ENCODE peak calls at places on chromosomes 1 and 21, in seven cellular contexts. U is ovary, W is breast epithelium, X is IMR-90, M is GM12892, S is GM12891, L is thyroid gland. E is an unnamed sample.
A peak's percentile ranks its signal among the peaks of the same experiment; 100 is the strongest.

GRCh38 chr1:25922633-25923567 is 16.7 kb upstream of the STMN1 start:
- DNase-seq in W (no peak), X (no peak), U (peak; percentile 69), S (peak; percentile 22), L (peak; percentile 28), M (no peak), E (peak; percentile 27)

GRCh38 chr1:246971322-246971721 is 36.5 kb downstream of the ZNF695 start:
- DNase-seq in M (no peak), U (peak; percentile 78), L (peak; percentile 70), S (no peak), W (no peak), X (peak; percentile 13), E (peak; percentile 65)

GRCh38 chr1:101043776-101044175 is 18.2 kb upstream of the DPH5 start:
- DNase-seq in S (no peak), X (peak; percentile 70), M (no peak), W (no peak), U (no peak), L (no peak), E (no peak)

GRCh38 chr1:26234644-26235384 is 814 bp downstream of the CEP85 start:
- DNase-seq in U (no peak), W (no peak), S (peak; percentile 15), L (no peak), X (peak; percentile 5), M (no peak), E (peak; percentile 22)

GRCh38 chr1:248000169-248000568 is 13.3 kb upstream of the OR2L5 start:
- DNase-seq in W (no peak), L (no peak), U (no peak), S (no peak), X (no peak), M (no peak), E (no peak)

GRCh38 chr1:168360151-168360550 is 79.5 kb downstream of the TBX19 start:
- DNase-seq in U (no peak), S (no peak), W (no peak), X (no peak), L (no peak), M (no peak), E (no peak)

GRCh38 chr1:151790940-151791651 is 796 bp upstream of the TDRKH start:
- DNase-seq in L (peak; percentile 27), X (no peak), U (peak; percentile 40), S (no peak), M (no peak), W (no peak), E (no peak)

GRCh38 chr1:152718238-152718637 is 10.3 kb downstream of the LCE4A start:
- DNase-seq in M (no peak), L (no peak), U (no peak), X (no peak), W (no peak), S (no peak), E (no peak)

GRCh38 chr1:212495843-212496494 is 63.2 kb downstream of the NENF start:
- DNase-seq in S (no peak), M (no peak), W (no peak), U (no peak), L (no peak), X (no peak), E (no peak)

DNA sequence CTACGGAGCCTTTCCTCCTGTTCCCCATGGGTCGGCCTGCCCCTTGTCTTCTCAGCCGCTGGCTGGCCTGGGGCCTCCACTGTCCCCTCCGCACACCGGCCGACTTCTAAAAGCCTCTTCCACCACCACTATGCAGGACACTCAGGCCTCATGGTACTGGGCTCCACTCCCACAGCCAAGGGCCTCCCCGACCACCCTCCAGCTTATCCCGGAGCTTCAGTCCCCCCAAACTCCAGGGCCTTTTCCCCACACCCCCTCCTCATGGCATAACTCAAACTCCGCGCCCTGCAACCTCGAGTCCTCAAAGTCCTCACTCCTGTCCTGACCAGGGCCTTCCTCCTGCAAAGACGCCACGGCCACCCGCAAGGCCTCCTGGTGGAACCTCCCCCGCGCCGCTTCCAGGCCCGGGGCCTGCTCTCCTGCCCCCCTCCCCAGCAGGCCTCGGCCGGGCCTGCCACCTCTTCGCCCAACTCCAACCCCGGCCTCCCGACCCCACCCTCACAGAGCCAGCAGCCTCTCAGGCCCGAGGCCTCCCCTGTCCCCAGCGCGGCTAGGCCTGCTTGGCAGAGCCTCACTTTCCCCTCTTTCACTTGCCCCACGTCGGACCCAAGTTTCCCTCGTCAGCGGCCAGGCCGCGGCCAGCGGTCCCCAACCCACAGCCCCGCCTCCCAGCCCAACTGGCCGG is 1.9 kb downstream of the LRRC41 start:
- DNase-seq in M (no peak), U (no peak), W (no peak), L (peak; percentile 55), S (no peak), X (peak; percentile 37), E (peak; percentile 61)
- TF ChIP-seq POLR2A in M (no peak), U (no peak), W (no peak), L (no peak), S (no peak), X (peak; percentile 18), E (no peak)

GRCh38 chr1:8874230-8875201 is 4.0 kb downstream of the ENO1 start:
- DNase-seq in M (no peak), L (peak; percentile 23), S (no peak), W (no peak), U (no peak), X (peak; percentile 61), E (no peak)
- TF ChIP-seq POLR2A in M (no peak), L (no peak), S (peak; percentile 12), W (no peak), U (no peak), X (no peak), E (no peak)

GRCh38 chr1:8317647-8318360 is at the start of gene SLC45A1:
- DNase-seq in U (peak; percentile 90), W (peak; percentile 55), S (peak; percentile 84), L (peak; percentile 61), M (peak; percentile 79), X (peak; percentile 57), E (peak; percentile 59)
- TF ChIP-seq POLR2A in U (peak; percentile 72), W (no peak), S (no peak), L (peak; percentile 21), M (no peak), X (no peak), E (no peak)

GRCh38 chr1:204873176-204873575 is 2.5 kb downstream of the NFASC start:
- DNase-seq in S (no peak), X (no peak), W (no peak), U (no peak), M (no peak), L (no peak), E (no peak)
- TF ChIP-seq POLR2A in S (no peak), X (no peak), W (no peak), U (no peak), M (no peak), L (no peak), E (no peak)

GRCh38 chr21:33359446-33359845 is 34.7 kb downstream of the IFNAR1 start:
- DNase-seq in M (no peak), L (no peak), U (no peak), X (no peak), W (no peak), S (no peak), E (no peak)

GRCh38 chr21:33360281-33360680 is 35.5 kb downstream of the IFNAR1 start:
- DNase-seq in U (no peak), L (peak; percentile 21), S (no peak), M (no peak), X (peak; percentile 80), W (no peak), E (peak; percentile 23)

GRCh38 chr21:33364830-33365229 is 38.4 kb upstream of the IFNGR2 start:
- DNase-seq in M (no peak), S (no peak), W (no peak), U (no peak), X (no peak), L (no peak), E (no peak)

GRCh38 chr21:33362044-33362555 is 37.3 kb downstream of the IFNAR1 start:
- DNase-seq in L (peak; percentile 5), M (no peak), S (no peak), W (no peak), X (no peak), U (no peak), E (peak; percentile 25)

GRCh38 chr21:33360871-33361602 is 36.3 kb downstream of the IFNAR1 start:
- DNase-seq in L (peak; percentile 81), X (peak; percentile 87), W (peak; percentile 70), S (peak; percentile 39), U (peak; percentile 83), M (peak; percentile 49), E (peak; percentile 72)
- TF ChIP-seq POLR2A in L (no peak), X (no peak), W (no peak), S (peak; percentile 46), U (no peak), M (no peak), E (no peak)

GRCh38 chr1:145994391-145995120 is 1.8 kb downstream of the TXNIP start:
- DNase-seq in X (no peak), M (no peak), U (no peak), L (no peak), W (no peak), S (no peak), E (peak; percentile 79)
- TF ChIP-seq POLR2A in X (no peak), M (peak; percentile 26), U (no peak), L (no peak), W (no peak), S (peak; percentile 33), E (peak; percentile 23)

GRCh38 chr1:156246762-156247459 is 945 bp downstream of the PAQR6 start:
- DNase-seq in S (no peak), X (no peak), U (peak; percentile 39), L (no peak), M (no peak), W (peak; percentile 31), E (peak; percentile 29)
- TF ChIP-seq POLR2A in S (no peak), X (no peak), U (no peak), L (no peak), M (no peak), W (no peak), E (no peak)

GRCh38 chr1:36084502-36085115 is 715 bp downstream of the TEKT2 start:
- DNase-seq in W (no peak), U (no peak), X (no peak), M (no peak), S (no peak), L (no peak), E (no peak)
- TF ChIP-seq POLR2A in W (no peak), U (no peak), X (no peak), M (no peak), S (no peak), L (peak; percentile 1), E (no peak)

GRCh38 chr1:9537863-9538668 is 1.2 kb upstream of the SLC25A33 start:
- DNase-seq in U (no peak), X (no peak), S (no peak), L (peak; percentile 51), W (peak; percentile 61), M (no peak), E (no peak)
- TF ChIP-seq POLR2A in U (no peak), X (no peak), S (no peak), L (no peak), W (no peak), M (no peak), E (no peak)

E was measured in adrenal gland.